ENCODE peak calls at places on chromosomes 12 and 14, in four cellular contexts. One of them, this sample, is unnamed.
A peak's percentile ranks its signal among the peaks of the same experiment; 100 is the strongest.

GRCh38 chr14:54267172-54267571 is 129.6 kb upstream of the CDKN3 start:
- DNase-seq in neural progenitor cell: no peak
- DNase-seq in IMR-90: no peak
- DNase-seq in HCT116: no peak
- DNase-seq in this sample: no peak

GRCh38 chr12:13362260-13362841 is 165.8 kb downstream of the EMP1 start:
- DNase-seq in neural progenitor cell: peak; percentile 83
- DNase-seq in IMR-90: peak; percentile 5
- DNase-seq in HCT116: peak; percentile 77
- DNase-seq in this sample: peak; percentile 92

GRCh38 chr12:66132408-66132807 is 1.9 kb upstream of the LLPH start:
- DNase-seq in neural progenitor cell: no peak
- DNase-seq in IMR-90: peak; percentile 94
- DNase-seq in HCT116: peak; percentile 52
- DNase-seq in this sample: peak; percentile 61

GRCh38 chr12:13205809-13206559 is 9.5 kb downstream of the EMP1 start:
- DNase-seq in neural progenitor cell: no peak
- DNase-seq in IMR-90: peak; percentile 99
- DNase-seq in HCT116: peak; percentile 83
- DNase-seq in this sample: no peak

GRCh38 chr14:77979666-77980351 is 179.9 kb downstream of the ADCK1 start:
- DNase-seq in neural progenitor cell: peak; percentile 64
- DNase-seq in IMR-90: no peak
- DNase-seq in HCT116: no peak
- DNase-seq in this sample: peak; percentile 79

GRCh38 chr14:39266589-39266870 is 32.8 kb downstream of the MIA2 start:
- DNase-seq in neural progenitor cell: no peak
- DNase-seq in IMR-90: peak; percentile 34
- DNase-seq in HCT116: no peak
- DNase-seq in this sample: no peak

GRCh38 chr14:95597784-95598204 is 62.9 kb downstream of the GLRX5 start:
- DNase-seq in neural progenitor cell: peak; percentile 82
- DNase-seq in IMR-90: peak; percentile 43
- DNase-seq in HCT116: no peak
- DNase-seq in this sample: peak; percentile 83

GRCh38 chr12:128947199-128947598 is 93.9 kb downstream of the GLT1D1 start:
- DNase-seq in neural progenitor cell: peak; percentile 26
- DNase-seq in IMR-90: no peak
- DNase-seq in HCT116: no peak
- DNase-seq in this sample: no peak

GRCh38 chr12:119113587-119113986 is 65.1 kb upstream of the HSPB8 start:
- DNase-seq in neural progenitor cell: no peak
- DNase-seq in IMR-90: no peak
- DNase-seq in HCT116: no peak
- DNase-seq in this sample: no peak

GRCh38 chr12:17361224-17361623 is 728.8 kb downstream of the RERGL start:
- DNase-seq in neural progenitor cell: no peak
- DNase-seq in IMR-90: no peak
- DNase-seq in HCT116: no peak
- DNase-seq in this sample: no peak

GRCh38 chr14:103628221-103628683 is 759 bp upstream of the KLC1 start:
- DNase-seq in neural progenitor cell: peak; percentile 78
- DNase-seq in IMR-90: peak; percentile 79
- DNase-seq in HCT116: peak; percentile 39
- DNase-seq in this sample: peak; percentile 76

GRCh38 chr14:103628684-103629502 is at the start of gene KLC1:
- DNase-seq in neural progenitor cell: peak; percentile 89
- DNase-seq in IMR-90: peak; percentile 54
- DNase-seq in HCT116: peak; percentile 31
- DNase-seq in this sample: peak; percentile 72

GRCh38 chr14:103630364-103631108 is 1.5 kb downstream of the KLC1 start:
- DNase-seq in neural progenitor cell: no peak
- DNase-seq in IMR-90: peak; percentile 31
- DNase-seq in HCT116: no peak
- DNase-seq in this sample: no peak

GRCh38 chr14:103627073-103628025 is 1.7 kb upstream of the KLC1 start:
- DNase-seq in neural progenitor cell: no peak
- DNase-seq in IMR-90: no peak
- DNase-seq in HCT116: no peak
- DNase-seq in this sample: no peak

DNA sequence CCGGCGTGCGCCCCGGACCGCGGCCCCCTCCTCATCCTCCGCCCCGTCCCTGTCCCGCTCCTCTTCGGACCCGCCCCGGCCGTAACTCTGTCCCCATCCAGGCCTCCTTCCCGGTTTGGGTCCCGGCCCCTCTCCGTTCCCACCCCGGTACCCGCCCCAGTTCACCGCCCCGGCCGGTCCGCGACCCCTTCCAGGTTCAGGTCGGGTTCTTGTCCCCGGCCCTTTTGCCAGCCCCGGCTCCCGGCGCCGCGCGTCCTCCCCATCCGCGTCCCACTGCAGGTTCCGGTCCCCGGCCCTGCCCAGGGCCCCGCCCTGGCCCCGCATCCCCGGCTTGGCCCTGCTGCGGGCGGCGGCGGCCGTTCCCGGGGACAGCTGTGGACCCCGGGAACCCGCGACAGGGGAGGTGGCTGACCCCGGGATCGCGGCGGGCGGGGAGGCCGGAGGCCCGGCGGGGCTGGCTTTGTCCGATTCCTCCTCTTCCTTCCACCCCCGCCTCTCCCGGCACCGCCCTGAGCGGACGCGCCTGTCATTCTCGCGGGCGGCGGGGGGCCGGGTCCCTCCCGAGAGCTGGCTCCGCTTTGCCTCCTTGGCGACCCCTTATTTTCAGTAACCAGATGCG is 601 bp downstream of the KLC1 start:
- DNase-seq in neural progenitor cell: peak; percentile 85
- DNase-seq in IMR-90: no peak
- DNase-seq in HCT116: no peak
- DNase-seq in this sample: peak; percentile 51
- H2AFZ ChIP-seq in neural progenitor cell: peak overlapping the region; percentile 92
- H2AFZ ChIP-seq in IMR-90: peak overlapping the region; percentile 100
- H2AFZ ChIP-seq in HCT116: no peak overlapping the region
- H2AFZ ChIP-seq in this sample: no peak overlapping the region

GRCh38 chr12:53174881-53175491 is 5.5 kb upstream of the ZNF740 start:
- DNase-seq in neural progenitor cell: peak; percentile 59
- DNase-seq in IMR-90: peak; percentile 42
- DNase-seq in HCT116: no peak
- DNase-seq in this sample: peak; percentile 94
- TF ChIP-seq CTCF in neural progenitor cell: peak; percentile 52
- TF ChIP-seq CTCF in IMR-90: no peak
- TF ChIP-seq CTCF in HCT116: peak; percentile 29
- TF ChIP-seq CTCF in this sample: peak; percentile 63

GRCh38 chr12:84912191-84913142 is at the start of gene SLC6A15:
- DNase-seq in neural progenitor cell: peak; percentile 90
- DNase-seq in IMR-90: peak; percentile 46
- DNase-seq in HCT116: no peak
- DNase-seq in this sample: peak; percentile 89
- H2AFZ ChIP-seq in neural progenitor cell: peak within 1 kb of the TSS; percentile 86
- H2AFZ ChIP-seq in IMR-90: peak within 1 kb of the TSS; percentile 90
- H2AFZ ChIP-seq in HCT116: no peak within 1 kb of the TSS
- H2AFZ ChIP-seq in this sample: peak within 1 kb of the TSS; percentile 3

DNA sequence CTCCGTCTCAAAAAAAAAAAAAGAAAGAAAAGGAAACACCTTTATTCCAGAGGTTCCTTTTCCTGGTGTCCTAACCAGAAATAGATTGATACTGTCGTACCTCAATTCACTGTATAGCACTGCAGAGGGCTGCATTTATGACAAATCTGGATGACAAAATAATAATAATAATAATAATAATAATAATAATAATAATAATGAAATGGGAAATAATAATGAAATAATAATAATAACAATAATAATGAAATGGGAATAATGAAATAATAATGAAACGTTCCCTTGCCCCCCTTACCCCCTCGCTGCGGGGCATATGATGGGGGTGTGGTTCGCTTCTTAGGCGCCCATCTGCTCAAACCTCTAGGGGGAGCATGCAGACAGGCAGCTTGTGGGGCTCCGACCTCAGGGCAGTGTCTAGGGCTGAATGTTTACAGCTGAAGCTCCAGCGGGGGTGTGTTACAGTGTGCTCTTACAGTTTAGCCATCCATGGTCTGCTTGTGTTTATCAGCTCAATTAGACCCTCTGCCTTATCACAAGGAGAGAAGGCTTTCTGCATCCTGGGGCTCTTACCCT is 1088.3 kb upstream of the SEL1L start:
- DNase-seq in neural progenitor cell: no peak
- DNase-seq in IMR-90: no peak
- DNase-seq in HCT116: no peak
- DNase-seq in this sample: peak; percentile 59
- TF ChIP-seq CTCF in neural progenitor cell: peak; percentile 32
- TF ChIP-seq CTCF in IMR-90: no peak
- TF ChIP-seq CTCF in HCT116: no peak
- TF ChIP-seq CTCF in this sample: peak; percentile 65

DNA sequence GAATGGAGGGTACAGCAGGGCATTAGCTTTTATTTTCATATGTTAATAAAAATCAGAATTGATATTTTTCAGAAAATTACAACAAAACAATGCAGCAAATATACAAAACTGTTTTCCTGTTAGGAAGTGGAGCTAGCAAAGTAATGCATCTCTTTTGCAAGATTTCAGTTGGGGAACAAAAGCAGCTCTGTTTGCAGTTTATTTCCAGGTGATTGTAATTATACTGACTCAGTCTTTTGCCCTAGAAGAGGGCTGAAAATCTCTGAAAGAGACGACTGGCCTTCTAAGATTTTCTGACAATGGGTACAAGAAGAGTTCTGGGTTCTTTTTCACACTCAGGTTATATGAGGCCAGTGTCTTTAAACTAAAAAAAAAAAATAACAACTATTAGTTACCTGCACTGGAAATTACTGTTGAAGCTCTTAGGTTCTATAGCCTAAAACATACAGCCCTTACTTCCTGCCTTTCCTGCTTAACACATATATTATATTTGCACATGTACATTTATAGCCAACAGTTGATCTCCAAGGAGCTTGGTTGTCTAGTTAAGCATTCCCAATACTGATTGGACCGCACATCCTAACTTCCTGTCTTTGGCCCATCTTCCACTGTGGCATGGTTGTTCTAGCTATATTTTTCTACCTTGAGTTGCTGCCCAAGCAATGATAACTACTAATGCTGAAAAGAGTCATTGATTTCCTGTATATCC is 199.1 kb upstream of the KRR1 start:
- DNase-seq in neural progenitor cell: no peak
- DNase-seq in IMR-90: no peak
- DNase-seq in HCT116: no peak
- DNase-seq in this sample: no peak
- H2AFZ ChIP-seq in neural progenitor cell: peak overlapping the region; percentile 14
- H2AFZ ChIP-seq in IMR-90: no peak overlapping the region
- H2AFZ ChIP-seq in HCT116: no peak overlapping the region
- H2AFZ ChIP-seq in this sample: no peak overlapping the region

GRCh38 chr12:57276935-57277563 is 26.1 kb upstream of the STAC3 start:
- DNase-seq in neural progenitor cell: peak; percentile 46
- DNase-seq in IMR-90: peak; percentile 49
- DNase-seq in HCT116: peak; percentile 18
- DNase-seq in this sample: peak; percentile 62
- TF ChIP-seq CTCF in neural progenitor cell: peak; percentile 55
- TF ChIP-seq CTCF in IMR-90: peak; percentile 60
- TF ChIP-seq CTCF in HCT116: peak; percentile 50
- TF ChIP-seq CTCF in this sample: peak; percentile 70

GRCh38 chr14:93042968-93043940 is 72.5 kb downstream of the ITPK1 start:
- DNase-seq in neural progenitor cell: no peak
- DNase-seq in IMR-90: peak; percentile 63
- DNase-seq in HCT116: peak; percentile 89
- DNase-seq in this sample: no peak
- H2AFZ ChIP-seq in neural progenitor cell: no peak overlapping the region
- H2AFZ ChIP-seq in IMR-90: peak overlapping the region; percentile 5
- H2AFZ ChIP-seq in HCT116: no peak overlapping the region
- H2AFZ ChIP-seq in this sample: no peak overlapping the region

GRCh38 chr12:124734224-124734788 is 129.4 kb downstream of the SCARB1 start:
- DNase-seq in neural progenitor cell: peak; percentile 94
- DNase-seq in IMR-90: peak; percentile 54
- DNase-seq in HCT116: no peak
- DNase-seq in this sample: peak; percentile 94
- TF ChIP-seq CTCF in neural progenitor cell: peak; percentile 64
- TF ChIP-seq CTCF in IMR-90: no peak
- TF ChIP-seq CTCF in HCT116: no peak
- TF ChIP-seq CTCF in this sample: peak; percentile 65

This sample was measured in H9.